ENCODE peak calls at places on chromosomes 13 and 19, in ten cellular contexts. H is ascending aorta; Y is right atrium auricular region; F is OCI-LY7; J is effector memory CD4-positive, alpha-beta T cell; I is Peyer's patch; S is H1; W is fibroblast of lung; Q is CD4-positive, alpha-beta T cell; P is prostate gland. N is an unnamed sample.

GRCh38 chr13:110877737-110878136 is 37.1 kb downstream of the ANKRD10 start:
- DNase-seq in Y (no peak), S (no peak), Q (no peak), W (no peak), P (no peak), J (no peak), I (no peak), H (no peak), F (no peak), N (no peak)

GRCh38 chr13:43006893-43007631 is 15.0 kb upstream of the EPSTI1 start:
- DNase-seq in J (no peak), F (no peak), I (no peak), S (no peak), H (no peak), W (peak), P (no peak), Y (no peak), Q (no peak), N (no peak)

GRCh38 chr19:2015611-2015950 is at the start of gene BTBD2:
- DNase-seq in F (peak), Y (no peak), S (no peak), J (peak), W (peak), I (peak), Q (peak), P (peak), H (no peak), N (no peak)

GRCh38 chr19:802497-802887 is 5.2 kb downstream of the PTBP1 start:
- DNase-seq in S (no peak), W (peak), I (no peak), Y (no peak), P (no peak), Q (no peak), H (no peak), F (no peak), J (no peak), N (no peak)

GRCh38 chr13:20923272-20923671 is 20.7 kb upstream of the XPO4 start:
- DNase-seq in F (no peak), I (peak), Q (no peak), S (no peak), J (no peak), Y (peak), H (no peak), W (no peak), P (no peak), N (no peak)

GRCh38 chr19:6459356-6460098 is at the start of gene SLC25A23:
- DNase-seq in W (peak), F (peak), H (peak), Q (peak), Y (peak), S (peak), P (peak), J (peak), I (peak), N (no peak)

GRCh38 chr19:50649433-50650391 is at the start of gene C19orf81:
- DNase-seq in W (no peak), P (no peak), H (no peak), I (no peak), Y (no peak), Q (no peak), J (no peak), F (peak), S (no peak), N (no peak)

GRCh38 chr13:95335667-95336066 is 34.4 kb upstream of the ABCC4 start:
- DNase-seq in J (no peak), H (no peak), S (no peak), Y (no peak), Q (no peak), F (no peak), P (no peak), W (no peak), I (no peak), N (no peak)

GRCh38 chr19:17488593-17489391 is 18.5 kb downstream of the SLC27A1 start:
- DNase-seq in H (no peak), F (peak), Q (peak), Y (no peak), S (peak), W (peak), P (peak), I (peak), J (peak), N (no peak)

GRCh38 chr13:78586706-78587105 is 16.6 kb downstream of the POU4F1 start:
- DNase-seq in J (no peak), H (no peak), I (no peak), W (peak), S (no peak), Q (no peak), P (no peak), Y (no peak), F (no peak), N (no peak)

GRCh38 chr13:50106559-50106958 is 91.3 kb downstream of the KCNRG start:
- DNase-seq in P (no peak), I (no peak), J (no peak), W (no peak), H (no peak), F (peak), Q (no peak), Y (no peak), S (no peak), N (no peak)

GRCh38 chr13:75226755-75227435 is 255.1 kb downstream of the TBC1D4 start:
- DNase-seq in F (no peak), J (no peak), W (peak), P (no peak), Y (no peak), H (no peak), I (no peak), S (no peak), Q (no peak), N (no peak)

GRCh38 chr13:43269037-43269476 is 245.7 kb downstream of the DNAJC15 start:
- DNase-seq in I (peak), P (peak), W (peak), J (no peak), F (no peak), H (peak), Y (no peak), Q (no peak), S (no peak), N (no peak)

GRCh38 chr13:48210178-48210577 is 22.8 kb upstream of the ITM2B start:
- DNase-seq in P (no peak), F (no peak), I (no peak), Q (no peak), H (no peak), J (no peak), W (peak), Y (no peak), S (no peak), N (no peak)

GRCh38 chr19:15101479-15102082 is 5.6 kb upstream of the SYDE1 start:
- DNase-seq in Q (peak), Y (no peak), H (no peak), W (peak), P (no peak), I (peak), S (no peak), J (peak), F (peak), N (no peak)

GRCh38 chr13:25248071-25248470 is 39.2 kb downstream of the MTMR6 start:
- DNase-seq in F (no peak), S (no peak), Q (no peak), W (no peak), I (no peak), J (no peak), H (no peak), P (no peak), Y (no peak), N (no peak)

GRCh38 chr19:21587117-21587461 is 81.7 kb downstream of the ZNF429 start:
- DNase-seq in S (no peak), I (no peak), Y (no peak), P (no peak), F (no peak), Q (no peak), J (no peak), H (no peak), W (no peak), N (no peak)

GRCh38 chr19:41263042-41263849 is 926 bp upstream of the HNRNPUL1 start:
- DNase-seq in Y (peak), F (peak), H (peak), W (peak), S (no peak), J (peak), I (peak), P (peak), Q (peak), N (no peak)

GRCh38 chr13:111490611-111491010 is 170.2 kb downstream of the TEX29 start:
- DNase-seq in I (peak), W (no peak), Y (no peak), F (no peak), Q (no peak), S (no peak), H (peak), P (no peak), J (no peak), N (no peak)

GRCh38 chr13:109209526-109209925 is 576.9 kb downstream of the IRS2 start:
- DNase-seq in W (no peak), H (no peak), S (no peak), F (no peak), Q (no peak), J (no peak), I (no peak), P (no peak), Y (no peak), N (no peak)

GRCh38 chr19:51317968-51318367 is 6.5 kb downstream of the IGLON5 start:
- DNase-seq in I (peak), H (no peak), S (no peak), Y (no peak), P (no peak), F (no peak), W (no peak), J (no peak), Q (no peak), N (no peak)

GRCh38 chr13:27774169-27774568 is 18.1 kb upstream of the GSX1 start:
- DNase-seq in P (no peak), Q (no peak), S (no peak), J (no peak), F (peak), W (no peak), Y (no peak), H (no peak), I (no peak), N (no peak)

GRCh38 chr13:83325454-83325853 is 556.8 kb downstream of the SLITRK1 start:
- DNase-seq in Q (no peak), I (no peak), S (no peak), P (no peak), W (peak), J (no peak), H (no peak), Y (no peak), F (no peak), N (no peak)

GRCh38 chr13:71817335-71817734 is 49.7 kb downstream of the DACH1 start:
- DNase-seq in J (no peak), I (no peak), F (no peak), S (no peak), Y (no peak), H (no peak), P (no peak), W (no peak), Q (no peak), N (no peak)

GRCh38 chr19:29001006-29001921 is 211.7 kb downstream of the UQCRFS1 start:
- DNase-seq in P (no peak), W (no peak), I (no peak), F (no peak), Q (no peak), S (no peak), J (no peak), Y (no peak), H (no peak), N (no peak)

GRCh38 chr13:46830405-46831005 is 33.5 kb upstream of the ESD start:
- DNase-seq in I (no peak), H (no peak), P (no peak), J (no peak), Q (no peak), Y (no peak), W (no peak), F (no peak), S (no peak), N (no peak)

GRCh38 chr13:27981006-27981708 is 7.3 kb downstream of the URAD start:
- DNase-seq in S (no peak), Q (no peak), F (no peak), Y (no peak), H (no peak), W (no peak), J (no peak), I (peak), P (no peak), N (no peak)

GRCh38 chr13:101205408-101205807 is 210.9 kb downstream of the NALCN start:
- DNase-seq in P (no peak), W (no peak), J (no peak), F (no peak), Y (no peak), Q (no peak), I (no peak), S (no peak), H (no peak), N (no peak)

GRCh38 chr19:45069056-45069455 is 7.2 kb downstream of the ZNF296 start:
- DNase-seq in P (peak), H (no peak), J (no peak), S (no peak), Q (no peak), W (no peak), Y (no peak), F (no peak), I (no peak), N (no peak)

GRCh38 chr13:32370805-32371204 is 55.5 kb downstream of the BRCA2 start:
- DNase-seq in J (no peak), S (no peak), I (no peak), W (no peak), Q (no peak), H (no peak), P (no peak), Y (no peak), F (no peak), N (no peak)

GRCh38 chr13:27952931-27953670 is 16.0 kb downstream of the CDX2 start:
- DNase-seq in Y (no peak), F (no peak), H (no peak), W (no peak), P (no peak), S (no peak), I (peak), J (no peak), Q (no peak), N (no peak)

GRCh38 chr13:103815619-103816018 is 749.4 kb upstream of the SLC10A2 start:
- DNase-seq in F (no peak), J (no peak), Y (no peak), I (no peak), P (no peak), H (no peak), S (no peak), Q (no peak), W (no peak), N (no peak)

GRCh38 chr19:28217064-28217463 is 995.9 kb downstream of the UQCRFS1 start:
- DNase-seq in F (no peak), Q (no peak), J (no peak), Y (no peak), I (no peak), P (no peak), S (peak), H (no peak), W (no peak), N (no peak)

GRCh38 chr13:40984670-40985366 is 34.3 kb downstream of the ELF1 start:
- DNase-seq in W (no peak), J (no peak), P (no peak), Y (no peak), I (no peak), S (no peak), H (no peak), Q (no peak), F (peak), N (no peak)

GRCh38 chr13:40985596-40986327 is 33.4 kb downstream of the ELF1 start:
- DNase-seq in I (no peak), F (no peak), H (no peak), Y (no peak), W (no peak), J (no peak), S (no peak), P (no peak), Q (no peak), N (no peak)

GRCh38 chr13:40983725-40984669 is 35.1 kb downstream of the ELF1 start:
- DNase-seq in P (no peak), Y (no peak), W (no peak), F (no peak), I (no peak), S (no peak), J (no peak), H (no peak), Q (no peak), N (no peak)

GRCh38 chr13:40986328-40986856 is 32.7 kb downstream of the ELF1 start:
- DNase-seq in W (peak), S (no peak), I (no peak), Q (no peak), P (no peak), Y (no peak), F (no peak), J (no peak), H (no peak), N (no peak)

GRCh38 chr13:40987606-40988280 is 31.4 kb downstream of the ELF1 start:
- DNase-seq in H (no peak), Q (no peak), Y (no peak), F (no peak), W (peak), I (no peak), S (no peak), J (no peak), P (no peak), N (no peak)
- H3K27ac ChIP-seq in H (no peak), Q (no peak), Y (no peak), F (peak), W (no peak), I (no peak), S (no peak), J (no peak), P (no peak), N (peak)

DNA sequence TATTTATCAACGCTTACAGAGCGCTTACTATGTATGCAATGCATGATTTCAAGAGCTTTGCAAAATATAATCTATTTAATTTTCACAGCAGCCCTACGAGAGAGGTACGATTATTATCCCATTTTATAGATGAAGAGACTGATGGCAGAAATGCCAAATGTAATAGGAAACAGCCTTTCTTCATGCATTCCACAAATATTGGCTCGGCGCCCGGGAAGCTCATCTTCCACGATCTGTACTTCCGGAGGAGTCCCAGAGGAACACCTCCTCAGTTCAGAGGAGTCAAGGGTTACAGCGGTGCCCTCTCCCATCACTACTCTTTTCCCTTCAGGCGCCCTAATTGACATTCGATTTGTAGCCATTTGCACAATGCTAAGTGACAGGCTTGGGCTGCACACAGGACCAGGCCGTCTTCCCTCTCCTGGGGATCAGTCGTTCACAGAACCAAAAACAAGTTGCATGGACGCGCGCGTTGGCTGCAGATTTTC is 1.1 kb upstream of the ARHGAP35 start:
- DNase-seq in I (peak), F (no peak), S (no peak), J (no peak), Y (no peak), Q (no peak), H (no peak), P (no peak), W (no peak), N (no peak)
- H3K27ac ChIP-seq in I (peak), F (peak), S (peak), J (no peak), Y (peak), Q (peak), H (peak), P (peak), W (peak), N (peak)

GRCh38 chr13:106513608-106514007 is 21.9 kb downstream of the EFNB2 start:
- DNase-seq in P (no peak), Q (no peak), Y (no peak), S (no peak), H (no peak), W (no peak), F (no peak), I (no peak), J (no peak), N (no peak)
- H3K27ac ChIP-seq in P (no peak), Q (no peak), Y (no peak), S (peak), H (no peak), W (no peak), F (no peak), I (no peak), J (no peak), N (no peak)

GRCh38 chr19:13766095-13766481 is 1.8 kb downstream of the MRI1 start:
- DNase-seq in F (no peak), W (no peak), I (no peak), Q (no peak), J (no peak), Y (no peak), H (no peak), S (no peak), P (no peak), N (no peak)

GRCh38 chr19:13765395-13766094 is 1.2 kb downstream of the MRI1 start:
- DNase-seq in Y (no peak), Q (no peak), J (no peak), F (no peak), H (no peak), I (no peak), W (no peak), P (no peak), S (no peak), N (no peak)

GRCh38 chr19:13774217-13775191 is at the start of gene C19orf53:
- DNase-seq in Y (peak), P (peak), J (peak), I (peak), Q (peak), F (peak), H (peak), S (no peak), W (peak), N (peak)

GRCh38 chr19:13768510-13768909 is 4.2 kb downstream of the MRI1 start:
- DNase-seq in S (no peak), H (no peak), W (no peak), Q (no peak), Y (no peak), J (no peak), P (no peak), I (no peak), F (no peak), N (no peak)

GRCh38 chr19:13770013-13770635 is 4.1 kb upstream of the C19orf53 start:
- DNase-seq in S (no peak), I (no peak), W (no peak), H (no peak), Q (no peak), F (no peak), Y (no peak), P (no peak), J (no peak), N (no peak)
- H3K27ac ChIP-seq in S (no peak), I (no peak), W (no peak), H (no peak), Q (no peak), F (no peak), Y (no peak), P (no peak), J (no peak), N (no peak)

GRCh38 chr13:31204592-31204991 is 4.8 kb downstream of the B3GLCT start:
- DNase-seq in Q (no peak), F (no peak), J (no peak), Y (no peak), S (no peak), W (peak), P (no peak), H (no peak), I (no peak), N (no peak)

GRCh38 chr13:31207630-31208549 is 8.1 kb downstream of the B3GLCT start:
- DNase-seq in F (no peak), S (no peak), I (no peak), Q (no peak), J (no peak), P (no peak), W (peak), H (no peak), Y (no peak), N (no peak)

GRCh38 chr13:31209819-31210209 is 10.0 kb downstream of the B3GLCT start:
- DNase-seq in J (no peak), W (no peak), Y (no peak), I (no peak), F (no peak), H (no peak), Q (no peak), P (no peak), S (no peak), N (no peak)

GRCh38 chr13:31209172-31209818 is 9.5 kb downstream of the B3GLCT start:
- DNase-seq in H (no peak), P (peak), Q (no peak), S (no peak), Y (peak), J (peak), W (peak), F (no peak), I (no peak), N (no peak)

GRCh38 chr13:31208554-31209122 is 8.9 kb downstream of the B3GLCT start:
- DNase-seq in H (no peak), S (no peak), P (no peak), F (no peak), I (no peak), Y (no peak), Q (no peak), J (no peak), W (no peak), N (no peak)
- H3K27ac ChIP-seq in H (no peak), S (no peak), P (no peak), F (no peak), I (no peak), Y (peak), Q (no peak), J (no peak), W (no peak), N (peak)

DNA sequence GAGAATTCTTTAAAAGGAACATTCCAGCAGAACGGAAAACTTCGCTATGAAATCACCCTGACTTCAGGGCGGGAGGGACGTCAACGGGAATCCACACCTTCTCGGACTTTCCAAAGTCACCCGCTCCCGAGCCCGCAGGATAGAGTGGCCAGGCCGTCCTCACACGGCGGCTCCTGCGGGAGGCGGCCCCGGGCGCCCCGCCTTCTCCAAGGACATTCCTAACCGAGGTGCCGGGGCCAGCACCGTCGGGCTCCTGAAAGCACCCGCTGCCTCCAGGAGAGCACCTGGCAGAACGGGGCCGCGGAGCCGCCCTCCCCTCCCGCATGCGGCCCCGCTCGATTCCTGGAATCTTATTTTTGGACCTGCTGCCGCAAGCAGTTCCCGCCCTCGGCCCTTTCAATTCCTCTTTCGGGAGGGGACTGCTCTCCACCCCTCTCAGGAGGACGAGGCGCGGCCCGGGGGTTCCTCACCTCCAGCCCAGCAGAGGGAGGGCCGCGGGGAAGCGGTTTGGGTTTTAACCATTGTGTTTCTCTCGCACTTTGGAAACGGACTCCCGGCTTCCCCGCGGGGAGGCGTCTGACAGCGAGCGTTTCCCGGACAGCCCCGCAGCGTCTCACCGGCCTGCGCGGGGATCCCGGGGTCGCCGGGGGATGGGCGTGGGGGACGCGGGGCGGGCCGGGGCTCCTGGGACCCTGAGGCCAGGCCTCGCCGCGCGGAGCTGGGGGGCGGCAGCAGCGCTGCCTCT is 938 bp downstream of the GAS6 start:
- DNase-seq in I (peak), H (no peak), S (no peak), W (no peak), J (no peak), P (no peak), Q (no peak), F (no peak), Y (no peak), N (no peak)
- H3K27ac ChIP-seq in I (peak), H (peak), S (no peak), W (peak), J (no peak), P (peak), Q (no peak), F (no peak), Y (peak), N (peak)

GRCh38 chr19:35731353-35731752 is 10.9 kb downstream of the IGFLR1 start:
- DNase-seq in I (no peak), S (no peak), F (no peak), P (peak), H (no peak), J (no peak), Q (no peak), W (no peak), Y (no peak), N (no peak)
- H3K27ac ChIP-seq in I (no peak), S (no peak), F (no peak), P (peak), H (no peak), J (no peak), Q (no peak), W (no peak), Y (no peak), N (peak)